ENCODE peak calls at places on chromosome 22, in eight cellular contexts. U, V, Y, G, Z, S, L and J are unnamed samples.

GRCh38 chr22:23263651-23264555 is 83.6 kb downstream of the BCR start:
- ATAC-seq in U (no peak), V (peak), Y (peak), G (peak), Z (no peak), S (peak), L (no peak), J (peak)

GRCh38 chr22:33747029-33747428 is 173.2 kb downstream of the LARGE1 start:
- ATAC-seq in U (no peak), V (no peak), Y (no peak), G (peak), Z (no peak), S (peak), L (peak), J (no peak)

GRCh38 chr22:43126506-43127165 is 16.1 kb downstream of the BIK start:
- ATAC-seq in U (peak), V (no peak), Y (peak), G (peak), Z (peak), S (peak), L (no peak), J (peak)

GRCh38 chr22:50641696-50642607 is 14.0 kb upstream of the ARSA start:
- ATAC-seq in U (peak), V (no peak), Y (peak), G (peak), Z (peak), S (peak), L (peak), J (no peak)

GRCh38 chr22:35581023-35581413 is 36.1 kb downstream of the MB start:
- ATAC-seq in U (no peak), V (no peak), Y (no peak), G (no peak), Z (no peak), S (no peak), L (no peak), J (no peak)

GRCh38 chr22:42994276-42994916 is 20.6 kb downstream of the PACSIN2 start:
- ATAC-seq in U (peak), V (no peak), Y (no peak), G (peak), Z (peak), S (peak), L (peak), J (no peak)

GRCh38 chr22:33544707-33545106 is 375.6 kb downstream of the LARGE1 start:
- ATAC-seq in U (no peak), V (no peak), Y (no peak), G (no peak), Z (no peak), S (no peak), L (peak), J (peak)

GRCh38 chr22:46984751-46985506 is 222.5 kb downstream of the TBC1D22A start:
- ATAC-seq in U (no peak), V (no peak), Y (no peak), G (no peak), Z (no peak), S (peak), L (no peak), J (no peak)

GRCh38 chr22:39306456-39307361 is 12.7 kb downstream of the RPL3 start:
- ATAC-seq in U (peak), V (no peak), Y (peak), G (peak), Z (peak), S (peak), L (peak), J (peak)

GRCh38 chr22:35367331-35367886 is 13.5 kb upstream of the HMOX1 start:
- ATAC-seq in U (no peak), V (no peak), Y (no peak), G (peak), Z (no peak), S (peak), L (peak), J (peak)

GRCh38 chr22:49815641-49816071 is 12.0 kb downstream of the BRD1 start:
- ATAC-seq in U (no peak), V (peak), Y (no peak), G (peak), Z (peak), S (peak), L (no peak), J (peak)

GRCh38 chr22:44683237-44683636 is 18.8 kb upstream of the PRR5 start:
- ATAC-seq in U (no peak), V (no peak), Y (no peak), G (no peak), Z (no peak), S (no peak), L (no peak), J (peak)

GRCh38 chr22:23225337-23225723 is 45.0 kb downstream of the BCR start:
- ATAC-seq in U (no peak), V (no peak), Y (no peak), G (no peak), Z (peak), S (no peak), L (no peak), J (no peak)

GRCh38 chr22:19607198-19608113 is 83.2 kb upstream of the CLDN5 start:
- ATAC-seq in U (peak), V (peak), Y (peak), G (peak), Z (no peak), S (peak), L (peak), J (no peak)

GRCh38 chr22:30435674-30436126 is 10.1 kb downstream of the MTFP1 start:
- ATAC-seq in U (no peak), V (peak), Y (peak), G (peak), Z (no peak), S (peak), L (no peak), J (peak)

GRCh38 chr22:37943471-37944198 is 9.8 kb downstream of the C22orf23 start:
- ATAC-seq in U (no peak), V (no peak), Y (no peak), G (no peak), Z (no peak), S (no peak), L (no peak), J (no peak)

GRCh38 chr22:46653596-46653995 is 33.4 kb downstream of the GRAMD4 start:
- ATAC-seq in U (no peak), V (peak), Y (no peak), G (no peak), Z (no peak), S (no peak), L (no peak), J (peak)

GRCh38 chr22:37193629-37194191 is 5.7 kb upstream of the C1QTNF6 start:
- ATAC-seq in U (no peak), V (peak), Y (peak), G (no peak), Z (peak), S (no peak), L (no peak), J (peak)

GRCh38 chr22:35024364-35024692 is 41.6 kb upstream of the ISX start:
- ATAC-seq in U (peak), V (no peak), Y (peak), G (peak), Z (peak), S (no peak), L (no peak), J (peak)

GRCh38 chr22:35333220-35333619 is 33.5 kb downstream of the TOM1 start:
- ATAC-seq in U (no peak), V (no peak), Y (no peak), G (no peak), Z (no peak), S (no peak), L (no peak), J (no peak)

GRCh38 chr22:46352691-46353386 is 17.3 kb downstream of the TRMU start:
- ATAC-seq in U (no peak), V (no peak), Y (no peak), G (peak), Z (peak), S (peak), L (peak), J (peak)

GRCh38 chr22:23113067-23113846 is 28.5 kb downstream of the RSPH14 start:
- ATAC-seq in U (no peak), V (no peak), Y (no peak), G (no peak), Z (no peak), S (no peak), L (peak), J (no peak)

GRCh38 chr22:43697894-43698293 is 114.2 kb downstream of the EFCAB6 start:
- ATAC-seq in U (no peak), V (no peak), Y (no peak), G (no peak), Z (no peak), S (no peak), L (no peak), J (no peak)

GRCh38 chr22:40289991-40290459 is 56.3 kb upstream of the ADSL start:
- ATAC-seq in U (no peak), V (peak), Y (no peak), G (peak), Z (no peak), S (peak), L (peak), J (peak)

GRCh38 chr22:45227645-45228400 is 12.9 kb downstream of the KIAA0930 start:
- ATAC-seq in U (no peak), V (no peak), Y (no peak), G (peak), Z (no peak), S (peak), L (peak), J (no peak)

GRCh38 chr22:21642584-21643448 is 714 bp downstream of the SDF2L1 start:
- ATAC-seq in U (peak), V (peak), Y (peak), G (peak), Z (peak), S (peak), L (peak), J (peak)

GRCh38 chr22:27195516-27195915 is 538.1 kb downstream of the MIAT start:
- ATAC-seq in U (no peak), V (no peak), Y (no peak), G (no peak), Z (no peak), S (no peak), L (peak), J (no peak)

GRCh38 chr22:28711820-28712777 is 29.5 kb downstream of the CHEK2 start:
- ATAC-seq in U (peak), V (no peak), Y (no peak), G (peak), Z (peak), S (peak), L (peak), J (no peak)

GRCh38 chr22:38735465-38736256 is 20.1 kb downstream of the SUN2 start:
- ATAC-seq in U (no peak), V (no peak), Y (no peak), G (peak), Z (no peak), S (peak), L (no peak), J (peak)

GRCh38 chr22:25525376-25525775 is 39.1 kb upstream of the GRK3 start:
- ATAC-seq in U (no peak), V (no peak), Y (no peak), G (no peak), Z (no peak), S (no peak), L (no peak), J (no peak)

GRCh38 chr22:11628651-11629511 is 3899.1 kb upstream of the OR11H1 start:
- ATAC-seq in U (no peak), V (no peak), Y (no peak), G (peak), Z (no peak), S (no peak), L (no peak), J (peak)

GRCh38 chr22:31891366-31892079 is 52.8 kb upstream of the YWHAH start:
- ATAC-seq in U (no peak), V (no peak), Y (peak), G (no peak), Z (no peak), S (no peak), L (no peak), J (no peak)

GRCh38 chr22:44783581-44783980 is 31.2 kb downstream of the ARHGAP8 start:
- ATAC-seq in U (no peak), V (no peak), Y (no peak), G (no peak), Z (no peak), S (no peak), L (no peak), J (no peak)

GRCh38 chr22:41028841-41029240 is 63.6 kb upstream of the EP300 start:
- ATAC-seq in U (peak), V (no peak), Y (no peak), G (peak), Z (peak), S (peak), L (peak), J (no peak)

GRCh38 chr22:28034760-28035401 is 115.8 kb upstream of the PITPNB start:
- ATAC-seq in U (no peak), V (no peak), Y (peak), G (peak), Z (no peak), S (peak), L (peak), J (no peak)